ENCODE peak calls at places on chromosomes 13 and 19, in ten cellular contexts. N is ascending aorta; H is GM03348; I is NCI-H524; M is activated T-helper 9 cell treated with anti-CD3 and anti-CD28 coated beads, Interleukin-2, amount 50 U/mL, for 16 hours; K is uterus; F is ACHN; V is stimulated activated effector memory CD8-positive, alpha-beta T cell treated with anti-CD3 and anti-CD28 coated beads, Interleukin-12 subunit alpha, Interleukin-12 subunit beta, amount 100 ng/mL, for 72 hours; Z is Kasumi-1; U is activated CD8-positive, alpha-beta memory T cell treated with anti-CD3 and anti-CD28 coated beads for 48 hours. D is an unnamed sample.

GRCh38 chr19:57512845-57513244 is 13.1 kb downstream of the ZNF773 start:
- DNase-seq in F (no peak), H (no peak), K (no peak), N (no peak), I (no peak), M (no peak), Z (no peak), U (no peak), V (no peak), D (no peak)

GRCh38 chr13:97474581-97474980 is 40.6 kb downstream of the RAP2A start:
- DNase-seq in U (no peak), K (no peak), Z (no peak), N (no peak), M (no peak), H (no peak), V (no peak), I (no peak), F (no peak), D (no peak)

GRCh38 chr13:109331898-109332297 is 454.5 kb downstream of the IRS2 start:
- DNase-seq in N (no peak), I (peak; percentile 89), V (no peak), H (no peak), U (no peak), Z (no peak), F (no peak), M (no peak), K (no peak), D (no peak)

GRCh38 chr19:39543477-39543857 is 3.5 kb upstream of the EID2 start:
- DNase-seq in I (no peak), V (no peak), U (no peak), F (no peak), H (no peak), K (no peak), Z (no peak), M (no peak), N (no peak), D (no peak)

GRCh38 chr13:51643882-51644281 is 59.6 kb downstream of the WDFY2 start:
- DNase-seq in M (no peak), K (no peak), F (peak; percentile 83), U (no peak), Z (peak; percentile 74), I (no peak), H (peak; percentile 80), V (no peak), N (no peak), D (no peak)

GRCh38 chr13:101785858-101786257 is 333.4 kb downstream of the ITGBL1 start:
- DNase-seq in M (no peak), K (no peak), V (no peak), F (peak; percentile 14), Z (no peak), U (no peak), H (no peak), N (no peak), I (peak; percentile 58), D (no peak)

GRCh38 chr19:46392837-46393236 is 20.5 kb downstream of the CCDC8 start:
- DNase-seq in V (no peak), I (no peak), U (no peak), H (no peak), Z (no peak), K (no peak), N (no peak), M (no peak), F (no peak), D (no peak)

GRCh38 chr13:50012396-50013169 is 2.7 kb upstream of the KCNRG start:
- DNase-seq in Z (no peak), H (no peak), K (no peak), V (no peak), M (no peak), U (no peak), I (no peak), N (no peak), F (no peak), D (no peak)

GRCh38 chr19:43468354-43469159 is 3.1 kb upstream of the LYPD3 start:
- DNase-seq in K (no peak), M (no peak), I (no peak), N (no peak), V (no peak), Z (no peak), U (no peak), F (no peak), H (no peak), D (no peak)

GRCh38 chr19:13441810-13442512 is 64.3 kb downstream of the CACNA1A start:
- DNase-seq in K (no peak), H (peak; percentile 71), M (no peak), U (no peak), F (peak; percentile 47), Z (peak; percentile 49), V (peak; percentile 7), N (no peak), I (no peak), D (no peak)

GRCh38 chr19:51808333-51808986 is 13.5 kb downstream of the FPR3 start:
- DNase-seq in M (no peak), V (no peak), U (no peak), F (no peak), N (no peak), K (no peak), I (peak; percentile 6), Z (no peak), H (peak; percentile 52), D (no peak)

GRCh38 chr19:9531933-9532332 is 6.5 kb downstream of the ZNF426 start:
- DNase-seq in H (no peak), F (no peak), U (no peak), I (no peak), Z (no peak), K (no peak), V (no peak), N (no peak), M (no peak), D (no peak)

GRCh38 chr13:72696590-72696989 is 30.8 kb downstream of the MZT1 start:
- DNase-seq in K (no peak), V (no peak), M (no peak), I (no peak), H (peak; percentile 16), U (no peak), Z (peak; percentile 28), F (peak; percentile 13), N (no peak), D (no peak)

GRCh38 chr13:92436927-92437326 is 789.7 kb upstream of the GPC6 start:
- DNase-seq in V (no peak), M (no peak), H (no peak), I (no peak), N (no peak), F (no peak), Z (no peak), U (no peak), K (no peak), D (no peak)

GRCh38 chr19:18262917-18263316 is 11.3 kb downstream of the IQCN start:
- DNase-seq in U (no peak), N (no peak), V (no peak), Z (no peak), K (no peak), I (no peak), F (no peak), M (no peak), H (no peak), D (no peak)

GRCh38 chr13:44969858-44970484 is 19.3 kb downstream of the NUFIP1 start:
- DNase-seq in M (no peak), H (peak; percentile 65), V (no peak), Z (peak; percentile 83), F (peak; percentile 67), N (no peak), I (no peak), K (no peak), U (no peak), D (no peak)

GRCh38 chr13:37806666-37807065 is 62.9 kb downstream of the TRPC4 start:
- DNase-seq in Z (no peak), U (no peak), M (no peak), V (no peak), N (no peak), I (no peak), H (no peak), F (no peak), K (no peak), D (no peak)

GRCh38 chr13:45119469-45119989 is 781 bp upstream of the GTF2F2 start:
- DNase-seq in U (peak; percentile 15), M (peak; percentile 41), F (peak; percentile 44), H (peak; percentile 47), N (no peak), Z (peak; percentile 78), I (no peak), V (peak; percentile 11), K (no peak), D (no peak)

GRCh38 chr19:2982983-2983350 is 5.6 kb downstream of the TLE6 start:
- DNase-seq in U (no peak), N (peak; percentile 81), I (peak; percentile 93), K (peak; percentile 91), M (no peak), F (no peak), Z (no peak), V (no peak), H (peak; percentile 85), D (no peak)

GRCh38 chr19:38667552-38668205 is 20.2 kb downstream of the ACTN4 start:
- DNase-seq in I (no peak), K (no peak), H (no peak), V (no peak), F (no peak), N (no peak), M (no peak), U (no peak), Z (no peak), D (no peak)

GRCh38 chr13:101544979-101545378 is 92.5 kb downstream of the ITGBL1 start:
- DNase-seq in K (no peak), H (no peak), N (no peak), V (no peak), U (no peak), Z (no peak), F (no peak), M (no peak), I (no peak), D (no peak)

GRCh38 chr19:5271145-5271544 is 69.5 kb downstream of the PTPRS start:
- DNase-seq in H (no peak), Z (peak; percentile 18), M (no peak), K (no peak), N (no peak), I (no peak), V (no peak), F (peak; percentile 12), U (no peak), D (no peak)

GRCh38 chr13:106752584-106753202 is 184.8 kb upstream of the ARGLU1 start:
- DNase-seq in N (no peak), Z (no peak), U (no peak), V (no peak), F (no peak), K (no peak), M (no peak), I (no peak), H (no peak), D (no peak)

GRCh38 chr19:45769821-45770191 is 754 bp upstream of the SIX5 start:
- DNase-seq in F (peak; percentile 38), V (no peak), U (no peak), N (no peak), H (no peak), I (no peak), Z (no peak), M (peak; percentile 26), K (peak; percentile 72), D (no peak)

D was measured in GM18507.